ENCODE peak calls at places on chromosomes 4 and X, in five cellular contexts. S, H, V, Y and R are unnamed samples.
A peak's percentile ranks its signal among the peaks of the same experiment; 100 is the strongest.

GRCh38 chr4:69066945-69067344 is 29.3 kb upstream of the UGT2B7 start:
- DNase-seq in S (no peak), H (no peak), V (no peak), Y (no peak), R (no peak)

GRCh38 chr4:148253748-148254147 is 188.5 kb downstream of the NR3C2 start:
- DNase-seq in S (no peak), H (no peak), V (no peak), Y (no peak), R (no peak)

GRCh38 chr4:102076622-102077021 is 268.7 kb downstream of the SLC39A8 start:
- DNase-seq in S (no peak), H (no peak), V (no peak), Y (no peak), R (no peak)

GRCh38 chr4:148057425-148058020 is 325.6 kb downstream of the ARHGAP10 start:
- DNase-seq in S (no peak), H (no peak), V (no peak), Y (no peak), R (no peak)

GRCh38 chr4:118865091-118865708 is 23.5 kb upstream of the SYNPO2 start:
- DNase-seq in S (peak; percentile 41), H (peak; percentile 52), V (peak; percentile 28), Y (peak; percentile 79), R (no peak)

GRCh38 chr4:144318797-144319196 is 178.3 kb upstream of the GYPA start:
- DNase-seq in S (no peak), H (no peak), V (no peak), Y (no peak), R (no peak)

GRCh38 chrX:102832661-102833060 is 104.4 kb upstream of the RAB40AL start:
- DNase-seq in S (no peak), H (no peak), V (no peak), Y (peak; percentile 56), R (no peak)

GRCh38 chrX:150880808-150881165 is 17.7 kb downstream of the CD99L2 start:
- DNase-seq in S (no peak), H (no peak), V (no peak), Y (no peak), R (no peak)

GRCh38 chrX:111507931-111508330 is 3.5 kb upstream of the SERTM2 start:
- DNase-seq in S (no peak), H (no peak), V (no peak), Y (no peak), R (no peak)

GRCh38 chr4:46933686-46934085 is 24.6 kb upstream of the COX7B2 start:
- DNase-seq in S (no peak), H (no peak), V (no peak), Y (no peak), R (no peak)

GRCh38 chr4:78923459-78924312 is 15.6 kb downstream of the PAQR3 start:
- DNase-seq in S (no peak), H (no peak), V (no peak), Y (no peak), R (no peak)

GRCh38 chr4:185567828-185568442 is 32.6 kb upstream of the PDLIM3 start:
- DNase-seq in S (peak; percentile 49), H (no peak), V (peak; percentile 67), Y (no peak), R (peak; percentile 63)

GRCh38 chrX:118216086-118216485 is 99.5 kb upstream of the KLHL13 start:
- DNase-seq in S (no peak), H (no peak), V (no peak), Y (no peak), R (no peak)

GRCh38 chrX:97159916-97160800 is 276.4 kb downstream of the RPA4 start:
- DNase-seq in S (no peak), H (no peak), V (no peak), Y (peak; percentile 66), R (no peak)

GRCh38 chrX:7263330-7263729 is 115.4 kb upstream of the PUDP start:
- DNase-seq in S (no peak), H (no peak), V (no peak), Y (no peak), R (no peak)

GRCh38 chrX:35244796-35245508 is 302.4 kb downstream of the FAM47B start:
- DNase-seq in S (no peak), H (no peak), V (no peak), Y (no peak), R (no peak)

GRCh38 chr4:45550766-45551366 is 573.0 kb downstream of the GABRG1 start:
- DNase-seq in S (no peak), H (no peak), V (no peak), Y (no peak), R (no peak)

GRCh38 chr4:172802041-172802440 is 366.6 kb upstream of the GALNT7 start:
- DNase-seq in S (no peak), H (no peak), V (no peak), Y (no peak), R (no peak)

GRCh38 chrX:19682712-19683331 is 167.5 kb upstream of the MAP3K15 start:
- DNase-seq in S (peak; percentile 34), H (peak; percentile 55), V (peak; percentile 67), Y (peak; percentile 67), R (peak; percentile 73)

GRCh38 chrX:49884290-49884862 is 5.1 kb downstream of the USP27X start:
- DNase-seq in S (peak; percentile 70), H (peak; percentile 67), V (peak; percentile 38), Y (peak; percentile 88), R (no peak)

GRCh38 chr4:2860391-2861348 is 17.0 kb downstream of the ADD1 start:
- DNase-seq in S (peak; percentile 55), H (no peak), V (peak; percentile 46), Y (peak; percentile 61), R (no peak)

GRCh38 chr4:2436301-2436700 is 17.5 kb downstream of the CFAP99 start:
- DNase-seq in S (no peak), H (no peak), V (no peak), Y (peak; percentile 45), R (no peak)

GRCh38 chr4:20603671-20604313 is 96.5 kb upstream of the PACRGL start:
- DNase-seq in S (no peak), H (no peak), V (no peak), Y (no peak), R (peak; percentile 20)

GRCh38 chr4:137735561-137736104 is 203.3 kb upstream of the PCDH18 start:
- DNase-seq in S (no peak), H (no peak), V (no peak), Y (no peak), R (no peak)

GRCh38 chr4:128572778-128573241 is 236.7 kb upstream of the JADE1 start:
- DNase-seq in S (no peak), H (no peak), V (no peak), Y (no peak), R (no peak)

GRCh38 chrX:13658602-13659001 is 5.7 kb downstream of the TCEANC start:
- DNase-seq in S (no peak), H (no peak), V (no peak), Y (no peak), R (no peak)

GRCh38 chr4:66376396-66376795 is 706.1 kb upstream of the EPHA5 start:
- DNase-seq in S (no peak), H (no peak), V (no peak), Y (no peak), R (no peak)

GRCh38 chr4:15656038-15656470 is 897 bp upstream of the FBXL5 start:
- DNase-seq in S (no peak), H (no peak), V (peak; percentile 25), Y (no peak), R (no peak)

GRCh38 chr4:123921339-123921738 is 524.7 kb downstream of the SPRY1 start:
- DNase-seq in S (no peak), H (no peak), V (no peak), Y (no peak), R (no peak)

GRCh38 chrX:18828832-18829404 is 121.5 kb downstream of the PPEF1 start:
- DNase-seq in S (no peak), H (no peak), V (no peak), Y (no peak), R (no peak)

GRCh38 chrX:123975180-123975579 is 13.7 kb downstream of the STAG2 start:
- DNase-seq in S (no peak), H (no peak), V (no peak), Y (no peak), R (no peak)

GRCh38 chrX:41335590-41336331 is 1.8 kb downstream of the DDX3X start:
- DNase-seq in S (no peak), H (no peak), V (no peak), Y (no peak), R (no peak)

GRCh38 chr4:21452931-21453330 is 495.6 kb downstream of the KCNIP4 start:
- DNase-seq in S (no peak), H (no peak), V (no peak), Y (no peak), R (no peak)

GRCh38 chr4:47145630-47146029 is 114.3 kb downstream of the GABRB1 start:
- DNase-seq in S (no peak), H (no peak), V (no peak), Y (no peak), R (peak; percentile 67)

GRCh38 chrX:72712094-72712755 is 1.9 kb downstream of the PHKA1 start:
- DNase-seq in S (no peak), H (no peak), V (no peak), Y (no peak), R (no peak)

GRCh38 chr4:121100093-121100775 is 27.9 kb upstream of the NDNF start:
- DNase-seq in S (no peak), H (no peak), V (no peak), Y (no peak), R (no peak)

DNA sequence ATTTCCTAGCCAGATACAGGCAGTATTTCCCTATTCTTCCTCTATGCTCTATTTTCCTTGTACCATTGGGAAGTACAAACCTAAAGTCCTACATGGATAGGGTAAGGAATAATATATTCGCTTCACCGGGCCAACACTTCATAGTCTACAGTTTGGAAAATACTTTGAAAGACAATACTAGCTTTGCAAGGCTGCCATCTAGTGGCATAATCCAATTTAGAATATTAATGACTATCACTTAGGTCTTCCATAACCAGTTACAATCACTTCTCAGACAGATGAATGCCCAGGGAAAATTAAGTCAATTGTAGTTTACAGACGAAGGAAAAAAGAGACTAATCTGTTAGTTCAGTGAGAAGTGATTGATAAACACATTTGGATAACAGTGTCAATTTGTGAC is 141.0 kb upstream of the FAM47C start:
- DNase-seq in S (no peak), H (no peak), V (no peak), Y (no peak), R (no peak)
- TF ChIP-seq CTCF in S (peak; percentile 22), H (peak; percentile 32), V (peak; percentile 27), Y (peak; percentile 77), R (peak; percentile 51)

DNA sequence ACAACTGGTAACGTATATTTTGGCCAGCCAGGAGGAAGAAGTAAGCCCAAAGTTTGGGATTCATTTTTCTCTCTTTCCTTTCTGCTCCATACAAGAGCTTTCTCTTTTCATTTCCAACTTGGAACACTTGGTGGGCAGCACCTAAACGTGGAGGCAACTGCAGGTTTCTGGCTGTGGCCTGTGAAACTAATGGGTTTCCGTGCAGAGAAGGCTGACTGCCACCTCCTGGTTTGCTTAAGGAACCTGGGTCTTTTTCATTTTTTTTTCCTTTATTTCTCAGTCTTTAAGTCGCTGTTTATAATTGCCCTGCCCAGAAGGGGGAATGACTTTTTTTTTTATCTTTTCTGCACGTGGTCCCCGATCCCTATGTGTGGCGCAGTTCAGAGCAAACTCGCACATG is 15.4 kb downstream of the ZNF718 start:
- DNase-seq in S (no peak), H (no peak), V (no peak), Y (no peak), R (no peak)
- H3K9me3 ChIP-seq in S (peaks cover 39% of the 10 kb centered on the region), H (peaks cover 100% of the 10 kb centered on the region), V (no peaks in the 10 kb centered on the region), Y (peaks cover 99% of the 10 kb centered on the region), R (peaks cover 41% of the 10 kb centered on the region)

GRCh38 chr4:174828845-174829701 is at the start of gene GLRA3:
- DNase-seq in S (peak; percentile 75), H (peak; percentile 36), V (no peak), Y (peak; percentile 99), R (no peak)
- H3K4me3 ChIP-seq in S (no peak within 1 kb of the TSS), H (peak within 1 kb of the TSS; percentile 31), V (no peak within 1 kb of the TSS), Y (peak within 1 kb of the TSS; percentile 93), R (no peak within 1 kb of the TSS)

GRCh38 chr4:52868138-52868537 is 6.0 kb downstream of the RASL11B start:
- DNase-seq in S (no peak), H (no peak), V (peak; percentile 35), Y (peak; percentile 85), R (no peak)
- TF ChIP-seq CTCF in S (no peak), H (no peak), V (no peak), Y (peak; percentile 48), R (no peak)